ENCODE peak calls at places on chromosomes 7 and 10, in eight cellular contexts. U, A, O, V, M, G, C and H are unnamed samples. For H3K4me1, the result is how much of the 10 kb centered on the place peaks cover.

GRCh38 chr7:50629238-50629901 is 64.2 kb upstream of the DDC start:
- DNase-seq in U (no peak), A (no peak), O (no peak), V (no peak), M (no peak), G (no peak), C (no peak), H (no peak)

GRCh38 chr7:7265057-7265456 is 82.7 kb downstream of the C1GALT1 start:
- DNase-seq in U (no peak), A (no peak), O (no peak), V (no peak), M (no peak), G (no peak), C (peak), H (no peak)

GRCh38 chr7:281637-282036 is 8.3 kb upstream of the FOXL3 start:
- DNase-seq in U (no peak), A (no peak), O (no peak), V (no peak), M (no peak), G (peak), C (no peak), H (no peak)

GRCh38 chr10:102670871-102671434 is 26.7 kb downstream of the TRIM8 start:
- DNase-seq in U (peak), A (no peak), O (peak), V (no peak), M (no peak), G (no peak), C (no peak), H (no peak)

GRCh38 chr7:138776156-138776833 is 21.5 kb upstream of the TMEM213 start:
- DNase-seq in U (no peak), A (no peak), O (no peak), V (no peak), M (no peak), G (no peak), C (no peak), H (no peak)

GRCh38 chr10:86979977-86980448 is 11.7 kb downstream of the ADIRF start:
- DNase-seq in U (no peak), A (peak), O (no peak), V (no peak), M (no peak), G (no peak), C (peak), H (peak)

GRCh38 chr10:75107756-75108683 is 3.4 kb upstream of the SAMD8 start:
- DNase-seq in U (no peak), A (no peak), O (peak), V (no peak), M (no peak), G (no peak), C (no peak), H (no peak)

GRCh38 chr10:42973870-42974692 is 102.8 kb upstream of the RET start:
- DNase-seq in U (peak), A (no peak), O (no peak), V (no peak), M (peak), G (peak), C (no peak), H (peak)

GRCh38 chr10:51937313-51937712 is 237.9 kb upstream of the CSTF2T start:
- DNase-seq in U (no peak), A (no peak), O (no peak), V (no peak), M (no peak), G (no peak), C (peak), H (no peak)

GRCh38 chr7:98531717-98532116 is 85.4 kb upstream of the NPTX2 start:
- DNase-seq in U (no peak), A (no peak), O (peak), V (no peak), M (no peak), G (no peak), C (no peak), H (no peak)

GRCh38 chr7:119256446-119257131 is 1016.4 kb upstream of the KCND2 start:
- DNase-seq in U (no peak), A (no peak), O (no peak), V (no peak), M (no peak), G (no peak), C (no peak), H (no peak)

GRCh38 chr7:3780525-3780924 is 479.5 kb downstream of the SDK1 start:
- DNase-seq in U (no peak), A (no peak), O (no peak), V (no peak), M (no peak), G (no peak), C (no peak), H (no peak)

GRCh38 chr10:12540341-12540781 is 191.0 kb downstream of the CAMK1D start:
- DNase-seq in U (no peak), A (no peak), O (no peak), V (peak), M (no peak), G (no peak), C (peak), H (no peak)

GRCh38 chr7:28015169-28015568 is 165.4 kb downstream of the JAZF1 start:
- DNase-seq in U (no peak), A (no peak), O (no peak), V (no peak), M (no peak), G (no peak), C (no peak), H (no peak)

GRCh38 chr7:76278540-76278939 is 23.9 kb upstream of the HSPB1 start:
- DNase-seq in U (peak), A (no peak), O (peak), V (no peak), M (no peak), G (no peak), C (no peak), H (no peak)

GRCh38 chr10:32182476-32182875 is 126.3 kb upstream of the KIF5B start:
- DNase-seq in U (no peak), A (no peak), O (no peak), V (no peak), M (no peak), G (no peak), C (no peak), H (no peak)

GRCh38 chr7:100510437-100511239 is 26.9 kb downstream of the NYAP1 start:
- DNase-seq in U (no peak), A (no peak), O (peak), V (no peak), M (no peak), G (no peak), C (no peak), H (no peak)

GRCh38 chr7:84712326-84712725 is 474.5 kb downstream of the SEMA3D start:
- DNase-seq in U (no peak), A (no peak), O (no peak), V (no peak), M (no peak), G (no peak), C (peak), H (no peak)

GRCh38 chr10:33273295-33274002 is 61.0 kb downstream of the NRP1 start:
- DNase-seq in U (peak), A (peak), O (no peak), V (no peak), M (peak), G (peak), C (peak), H (peak)

GRCh38 chr7:71484381-71484780 is 352.4 kb downstream of the GALNT17 start:
- DNase-seq in U (no peak), A (no peak), O (no peak), V (no peak), M (no peak), G (no peak), C (no peak), H (no peak)

GRCh38 chr10:95506056-95506737 is 55.0 kb downstream of the SORBS1 start:
- DNase-seq in U (no peak), A (no peak), O (no peak), V (no peak), M (no peak), G (no peak), C (no peak), H (no peak)

GRCh38 chr7:55240418-55241142 is 124.6 kb upstream of the LANCL2 start:
- DNase-seq in U (no peak), A (no peak), O (no peak), V (no peak), M (no peak), G (no peak), C (no peak), H (no peak)

GRCh38 chr10:78780551-78780961 is 288.2 kb upstream of the ZMIZ1 start:
- DNase-seq in U (no peak), A (no peak), O (no peak), V (no peak), M (peak), G (no peak), C (no peak), H (no peak)

GRCh38 chr10:79604294-79604693 is 6.4 kb upstream of the SFTPA1 start:
- DNase-seq in U (no peak), A (no peak), O (no peak), V (no peak), M (no peak), G (no peak), C (no peak), H (no peak)

GRCh38 chr7:21260939-21261338 is 166.9 kb upstream of the SP4 start:
- DNase-seq in U (no peak), A (no peak), O (no peak), V (no peak), M (no peak), G (no peak), C (no peak), H (no peak)

GRCh38 chr7:44394636-44395035 is 69.2 kb upstream of the CAMK2B start:
- DNase-seq in U (no peak), A (no peak), O (no peak), V (no peak), M (no peak), G (no peak), C (no peak), H (no peak)

GRCh38 chr7:124032369-124033092 is at the start of gene TMEM229A:
- DNase-seq in U (peak), A (peak), O (no peak), V (peak), M (peak), G (peak), C (peak), H (peak)

GRCh38 chr10:114367041-114367675 is 37.1 kb downstream of the AFAP1L2 start:
- DNase-seq in U (no peak), A (peak), O (no peak), V (no peak), M (no peak), G (no peak), C (peak), H (no peak)

GRCh38 chr7:155000795-155001194 is 2.1 kb downstream of the PAXIP1 start:
- DNase-seq in U (no peak), A (no peak), O (no peak), V (peak), M (no peak), G (no peak), C (no peak), H (peak)

GRCh38 chr7:3844545-3845151 is 543.6 kb downstream of the SDK1 start:
- DNase-seq in U (no peak), A (no peak), O (no peak), V (no peak), M (no peak), G (no peak), C (no peak), H (no peak)

GRCh38 chr10:69057261-69057950 is 30.5 kb upstream of the SRGN start:
- DNase-seq in U (no peak), A (no peak), O (no peak), V (no peak), M (no peak), G (peak), C (no peak), H (peak)

GRCh38 chr7:142503036-142503435 is 245.2 kb upstream of the PRSS58 start:
- DNase-seq in U (no peak), A (no peak), O (no peak), V (no peak), M (no peak), G (no peak), C (no peak), H (no peak)

GRCh38 chr10:44983066-44983894 is 4.7 kb upstream of the DEPP1 start:
- DNase-seq in U (no peak), A (no peak), O (no peak), V (no peak), M (no peak), G (no peak), C (no peak), H (no peak)

GRCh38 chr7:50660040-50660829 is 95.0 kb upstream of the DDC start:
- DNase-seq in U (no peak), A (no peak), O (no peak), V (no peak), M (no peak), G (peak), C (no peak), H (peak)

GRCh38 chr7:3979956-3980643 is 679.0 kb downstream of the SDK1 start:
- DNase-seq in U (no peak), A (no peak), O (no peak), V (no peak), M (no peak), G (no peak), C (no peak), H (no peak)

DNA sequence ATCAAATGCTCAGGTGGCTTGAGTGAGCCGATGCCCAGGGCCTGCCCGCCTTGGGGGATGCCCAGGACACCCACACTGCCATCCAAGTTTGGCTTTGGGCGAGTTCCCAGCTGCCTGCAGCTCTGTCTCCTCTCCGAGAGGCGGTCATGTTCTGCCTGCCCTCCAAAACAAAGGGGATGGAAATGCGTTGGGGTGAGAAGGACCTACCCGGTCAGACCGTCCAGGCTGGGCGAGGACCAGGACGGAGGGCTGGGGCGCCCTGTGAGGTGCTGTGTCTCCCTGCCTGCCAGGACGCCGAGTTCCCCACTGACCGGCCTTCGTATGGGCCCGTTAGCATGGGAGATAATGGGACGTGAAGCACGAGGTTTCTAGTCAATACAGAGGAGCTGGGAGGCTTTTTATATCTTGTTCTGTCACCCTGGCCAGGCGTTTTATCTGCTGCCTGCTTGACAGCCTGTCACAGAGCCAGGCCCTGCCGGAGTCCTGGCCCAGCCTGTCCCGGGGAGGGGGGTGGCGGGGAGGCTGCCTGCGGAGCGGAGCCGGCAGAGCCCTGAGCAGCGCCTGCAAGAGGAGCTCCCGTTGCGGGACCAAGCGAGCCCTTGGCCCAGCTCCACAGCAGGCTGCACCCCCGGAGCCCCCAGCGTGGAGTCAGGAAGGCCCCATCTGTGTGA is 22.0 kb upstream of the ELFN1 start:
- DNase-seq in U (peak), A (no peak), O (peak), V (no peak), M (no peak), G (peak), C (no peak), H (no peak)
- H3K4me3 ChIP-seq in U (no peak), A (no peak), O (peak), V (no peak), M (no peak), G (no peak), C (no peak), H (no peak)

GRCh38 chr7:1542329-1542728 is 11.8 kb downstream of the MAFK start:
- DNase-seq in U (peak), A (no peak), O (no peak), V (no peak), M (no peak), G (peak), C (no peak), H (no peak)
- H3K4me1 ChIP-seq in U (under half), A (under half), O (under half), V (under half), M (under half), G (under half), C (under half), H (under half)

GRCh38 chr7:94696981-94697670 is 41.2 kb upstream of the SGCE start:
- DNase-seq in U (no peak), A (peak), O (no peak), V (no peak), M (no peak), G (no peak), C (peak), H (peak)

GRCh38 chr7:94700926-94701554 is 45.1 kb upstream of the SGCE start:
- DNase-seq in U (no peak), A (no peak), O (no peak), V (no peak), M (no peak), G (no peak), C (peak), H (no peak)

GRCh38 chr7:94697671-94697994 is 41.7 kb upstream of the SGCE start:
- DNase-seq in U (no peak), A (no peak), O (no peak), V (no peak), M (no peak), G (no peak), C (no peak), H (no peak)

GRCh38 chr7:94701555-94701973 is 45.6 kb upstream of the SGCE start:
- DNase-seq in U (no peak), A (no peak), O (no peak), V (no peak), M (no peak), G (no peak), C (no peak), H (no peak)

GRCh38 chr7:94698275-94698674 is 42.3 kb upstream of the SGCE start:
- DNase-seq in U (no peak), A (no peak), O (no peak), V (no peak), M (no peak), G (no peak), C (peak), H (no peak)
- H3K4me3 ChIP-seq in U (no peak), A (no peak), O (no peak), V (no peak), M (no peak), G (no peak), C (peak), H (no peak)

GRCh38 chr10:31149835-31150512 is 118.3 kb upstream of the ZNF438 start:
- DNase-seq in U (no peak), A (no peak), O (no peak), V (no peak), M (no peak), G (no peak), C (no peak), H (no peak)

GRCh38 chr10:31146496-31147219 is 115.0 kb upstream of the ZNF438 start:
- DNase-seq in U (no peak), A (peak), O (no peak), V (no peak), M (no peak), G (no peak), C (peak), H (no peak)

GRCh38 chr10:31151301-31151700 is 119.6 kb upstream of the ZNF438 start:
- DNase-seq in U (no peak), A (no peak), O (no peak), V (peak), M (no peak), G (no peak), C (no peak), H (no peak)

GRCh38 chr10:31147220-31147608 is 115.5 kb upstream of the ZNF438 start:
- DNase-seq in U (no peak), A (no peak), O (no peak), V (no peak), M (no peak), G (no peak), C (peak), H (no peak)

DNA sequence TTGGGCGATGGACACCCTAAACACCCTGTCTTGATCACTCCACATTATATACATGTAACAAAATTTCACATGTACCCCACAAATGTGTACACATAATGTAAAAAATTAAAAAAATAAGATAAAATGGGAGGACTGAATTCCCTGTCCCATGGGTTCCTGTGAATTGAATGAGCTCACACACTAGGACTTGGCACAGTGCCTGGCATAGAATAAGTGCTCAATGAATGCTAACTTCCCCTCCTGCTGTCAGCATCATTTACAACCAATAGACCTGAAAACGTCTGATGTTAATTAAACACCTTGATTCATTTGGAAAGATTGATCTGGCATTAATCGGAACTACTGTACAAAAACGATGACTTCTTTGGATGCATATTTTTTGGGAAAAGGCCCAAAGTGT is 117.3 kb upstream of the ZNF438 start:
- DNase-seq in U (no peak), A (no peak), O (no peak), V (no peak), M (no peak), G (no peak), C (no peak), H (no peak)
- H3K4me1 ChIP-seq in U (under half), A (under half), O (under half), V (under half), M (under half), G (under half), C (under half), H (under half)